ENCODE peak calls at places on chromosomes 12 and 14, in five cellular contexts. One of them, this sample, is unnamed.

GRCh38 chr12:97075583-97076268 is 168.7 kb downstream of the NEDD1 start:
- DNase-seq in CD8-positive, alpha-beta T cell: no peak
- DNase-seq in lower lobe of right lung: no peak
- DNase-seq in fibroblast of villous mesenchyme: no peak
- DNase-seq in body of pancreas: no peak
- DNase-seq in this sample: no peak

GRCh38 chr12:27277846-27278260 is 33.8 kb downstream of the STK38L start:
- DNase-seq in fibroblast of villous mesenchyme: peak; percentile 98
- DNase-seq in CD8-positive, alpha-beta T cell: no peak
- DNase-seq in body of pancreas: peak; percentile 25
- DNase-seq in lower lobe of right lung: no peak
- DNase-seq in this sample: no peak

GRCh38 chr12:62586850-62587249 is 120.2 kb downstream of the MON2 start:
- DNase-seq in lower lobe of right lung: no peak
- DNase-seq in body of pancreas: no peak
- DNase-seq in CD8-positive, alpha-beta T cell: no peak
- DNase-seq in fibroblast of villous mesenchyme: no peak
- DNase-seq in this sample: no peak

GRCh38 chr14:69318901-69319475 is 59.0 kb downstream of the GALNT16 start:
- DNase-seq in fibroblast of villous mesenchyme: no peak
- DNase-seq in lower lobe of right lung: no peak
- DNase-seq in body of pancreas: no peak
- DNase-seq in CD8-positive, alpha-beta T cell: peak; percentile 34
- DNase-seq in this sample: no peak

GRCh38 chr12:85872497-85873091 is 1.5 kb upstream of the NTS start:
- DNase-seq in lower lobe of right lung: no peak
- DNase-seq in fibroblast of villous mesenchyme: peak; percentile 65
- DNase-seq in CD8-positive, alpha-beta T cell: no peak
- DNase-seq in body of pancreas: no peak
- DNase-seq in this sample: no peak

GRCh38 chr12:26868505-26869494 is 35.8 kb upstream of the ITPR2 start:
- DNase-seq in body of pancreas: no peak
- DNase-seq in CD8-positive, alpha-beta T cell: no peak
- DNase-seq in fibroblast of villous mesenchyme: no peak
- DNase-seq in lower lobe of right lung: no peak
- DNase-seq in this sample: no peak

GRCh38 chr12:89571481-89572190 is 45.8 kb upstream of the POC1B start:
- DNase-seq in body of pancreas: no peak
- DNase-seq in fibroblast of villous mesenchyme: peak; percentile 28
- DNase-seq in lower lobe of right lung: no peak
- DNase-seq in CD8-positive, alpha-beta T cell: no peak
- DNase-seq in this sample: no peak

GRCh38 chr12:79439179-79439825 is 251.5 kb downstream of the PAWR start:
- DNase-seq in lower lobe of right lung: no peak
- DNase-seq in fibroblast of villous mesenchyme: no peak
- DNase-seq in CD8-positive, alpha-beta T cell: no peak
- DNase-seq in body of pancreas: no peak
- DNase-seq in this sample: no peak

GRCh38 chr12:123483602-123484273 is 25.8 kb downstream of the SNRNP35 start:
- DNase-seq in lower lobe of right lung: no peak
- DNase-seq in fibroblast of villous mesenchyme: no peak
- DNase-seq in body of pancreas: no peak
- DNase-seq in CD8-positive, alpha-beta T cell: peak; percentile 53
- DNase-seq in this sample: no peak

GRCh38 chr12:103529306-103529705 is 33.5 kb upstream of the C12orf42 start:
- DNase-seq in lower lobe of right lung: no peak
- DNase-seq in CD8-positive, alpha-beta T cell: no peak
- DNase-seq in fibroblast of villous mesenchyme: no peak
- DNase-seq in body of pancreas: no peak
- DNase-seq in this sample: no peak

GRCh38 chr14:68669644-68670343 is 123.1 kb downstream of the ZFP36L1 start:
- DNase-seq in body of pancreas: peak; percentile 48
- DNase-seq in fibroblast of villous mesenchyme: no peak
- DNase-seq in lower lobe of right lung: no peak
- DNase-seq in CD8-positive, alpha-beta T cell: no peak
- DNase-seq in this sample: no peak

GRCh38 chr12:52812749-52813148 is 1.2 kb downstream of the KRT4 start:
- DNase-seq in lower lobe of right lung: no peak
- DNase-seq in body of pancreas: no peak
- DNase-seq in CD8-positive, alpha-beta T cell: no peak
- DNase-seq in fibroblast of villous mesenchyme: no peak
- DNase-seq in this sample: no peak

GRCh38 chr14:31508140-31508539 is 20.3 kb upstream of the GPR33 start:
- DNase-seq in lower lobe of right lung: no peak
- DNase-seq in body of pancreas: no peak
- DNase-seq in CD8-positive, alpha-beta T cell: no peak
- DNase-seq in fibroblast of villous mesenchyme: no peak
- DNase-seq in this sample: no peak
- TF ChIP-seq CTCF in lower lobe of right lung: no peak
- TF ChIP-seq CTCF in body of pancreas: no peak
- TF ChIP-seq CTCF in CD8-positive, alpha-beta T cell: no peak
- TF ChIP-seq CTCF in fibroblast of villous mesenchyme: no peak
- TF ChIP-seq CTCF in this sample: no peak

DNA sequence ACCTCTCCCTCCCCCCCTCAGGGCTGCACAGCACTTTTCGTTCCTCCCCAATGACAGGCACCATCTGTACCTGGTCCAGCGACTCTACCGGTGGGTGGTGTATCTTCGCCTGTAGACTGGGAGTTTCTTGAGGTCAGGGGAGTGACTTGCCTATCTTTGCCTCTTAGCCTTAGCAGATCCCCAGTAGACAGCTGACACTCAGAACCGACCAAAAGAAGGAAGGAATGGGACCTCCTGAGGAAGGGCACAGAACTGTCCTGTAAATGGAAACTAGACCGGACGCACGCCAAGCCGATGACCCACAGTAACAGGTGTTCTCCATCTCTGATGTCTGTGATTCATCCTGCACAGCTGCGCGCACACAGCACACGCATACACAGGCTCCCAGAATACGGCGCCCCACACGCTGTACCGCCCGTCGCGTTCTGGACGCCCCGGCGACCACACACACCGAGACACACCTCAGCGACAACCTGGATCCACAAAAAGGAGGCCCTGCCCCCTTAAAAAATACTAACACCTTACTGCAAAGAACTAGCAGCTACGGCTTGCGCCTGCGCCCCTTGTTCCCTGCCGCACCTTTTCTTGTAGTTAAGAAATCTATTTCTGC is 673 bp upstream of the TTC9 start:
- DNase-seq in fibroblast of villous mesenchyme: peak; percentile 26
- DNase-seq in body of pancreas: peak; percentile 57
- DNase-seq in CD8-positive, alpha-beta T cell: peak; percentile 66
- DNase-seq in lower lobe of right lung: peak; percentile 65
- DNase-seq in this sample: peak; percentile 9
- TF ChIP-seq CTCF in fibroblast of villous mesenchyme: no peak
- TF ChIP-seq CTCF in body of pancreas: no peak
- TF ChIP-seq CTCF in CD8-positive, alpha-beta T cell: no peak
- TF ChIP-seq CTCF in lower lobe of right lung: no peak
- TF ChIP-seq CTCF in this sample: no peak

GRCh38 chr12:119020377-119021360 is 39.3 kb downstream of the SRRM4 start:
- DNase-seq in CD8-positive, alpha-beta T cell: no peak
- DNase-seq in fibroblast of villous mesenchyme: no peak
- DNase-seq in lower lobe of right lung: peak; percentile 74
- DNase-seq in body of pancreas: peak; percentile 69
- DNase-seq in this sample: peak; percentile 44
- TF ChIP-seq CTCF in CD8-positive, alpha-beta T cell: no peak
- TF ChIP-seq CTCF in fibroblast of villous mesenchyme: peak; percentile 4
- TF ChIP-seq CTCF in lower lobe of right lung: peak; percentile 48
- TF ChIP-seq CTCF in body of pancreas: peak; percentile 58
- TF ChIP-seq CTCF in this sample: peak; percentile 61

DNA sequence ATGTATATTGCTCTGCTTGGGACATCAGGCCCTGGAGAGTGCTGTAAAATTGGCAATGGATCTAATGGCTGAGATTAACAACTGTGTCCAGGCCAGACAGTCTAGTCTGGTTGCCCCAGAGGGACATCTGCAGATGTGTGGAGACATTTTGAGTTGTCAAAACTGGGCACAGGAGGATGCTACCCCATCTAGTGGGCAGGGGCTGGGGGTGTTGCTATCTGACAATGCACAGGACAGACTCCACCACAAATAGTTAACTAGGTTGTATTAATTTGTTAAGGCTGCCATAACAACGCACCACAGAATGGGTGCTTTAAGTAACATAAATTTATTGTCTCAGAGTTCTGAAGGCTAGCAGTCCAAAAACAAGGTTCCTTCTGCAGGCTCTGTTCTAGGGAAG is 302.5 kb upstream of the AMIGO2 start:
- DNase-seq in body of pancreas: no peak
- DNase-seq in CD8-positive, alpha-beta T cell: no peak
- DNase-seq in lower lobe of right lung: no peak
- DNase-seq in fibroblast of villous mesenchyme: no peak
- DNase-seq in this sample: no peak
- TF ChIP-seq CTCF in body of pancreas: no peak
- TF ChIP-seq CTCF in CD8-positive, alpha-beta T cell: no peak
- TF ChIP-seq CTCF in lower lobe of right lung: no peak
- TF ChIP-seq CTCF in fibroblast of villous mesenchyme: no peak
- TF ChIP-seq CTCF in this sample: no peak

DNA sequence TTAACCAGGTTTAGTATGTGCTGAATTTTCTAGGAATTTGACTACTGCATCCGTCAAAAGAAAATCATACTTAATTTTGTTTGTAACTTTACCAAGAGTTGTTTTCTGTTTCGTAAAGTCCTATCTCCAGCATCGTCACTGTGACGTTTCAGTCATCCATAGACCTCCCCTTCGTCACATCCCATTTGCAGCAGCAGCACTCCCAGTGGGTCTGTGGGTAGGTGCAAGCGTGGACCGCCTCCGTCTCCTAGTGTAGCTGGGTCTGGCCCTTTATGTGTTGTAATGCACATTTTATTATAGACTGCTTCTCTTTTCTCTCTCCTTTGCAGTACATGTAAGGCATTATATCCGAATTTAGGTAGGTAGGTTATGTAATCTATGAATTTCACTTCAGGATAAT is 41.0 kb downstream of the EVL start:
- DNase-seq in lower lobe of right lung: peak; percentile 82
- DNase-seq in fibroblast of villous mesenchyme: no peak
- DNase-seq in CD8-positive, alpha-beta T cell: no peak
- DNase-seq in body of pancreas: no peak
- DNase-seq in this sample: no peak
- TF ChIP-seq CTCF in lower lobe of right lung: no peak
- TF ChIP-seq CTCF in fibroblast of villous mesenchyme: no peak
- TF ChIP-seq CTCF in CD8-positive, alpha-beta T cell: peak; percentile 36
- TF ChIP-seq CTCF in body of pancreas: no peak
- TF ChIP-seq CTCF in this sample: no peak

GRCh38 chr14:90446405-90446804 is 49.6 kb downstream of the CALM1 start:
- DNase-seq in lower lobe of right lung: no peak
- DNase-seq in fibroblast of villous mesenchyme: no peak
- DNase-seq in CD8-positive, alpha-beta T cell: no peak
- DNase-seq in body of pancreas: no peak
- DNase-seq in this sample: no peak

GRCh38 chr14:90450151-90450550 is 53.3 kb downstream of the CALM1 start:
- DNase-seq in CD8-positive, alpha-beta T cell: no peak
- DNase-seq in fibroblast of villous mesenchyme: no peak
- DNase-seq in body of pancreas: no peak
- DNase-seq in lower lobe of right lung: no peak
- DNase-seq in this sample: no peak

GRCh38 chr14:90450667-90451066 is 53.8 kb downstream of the CALM1 start:
- DNase-seq in lower lobe of right lung: no peak
- DNase-seq in CD8-positive, alpha-beta T cell: no peak
- DNase-seq in fibroblast of villous mesenchyme: no peak
- DNase-seq in body of pancreas: no peak
- DNase-seq in this sample: no peak

GRCh38 chr14:90445011-90445410 is 48.2 kb downstream of the CALM1 start:
- DNase-seq in CD8-positive, alpha-beta T cell: no peak
- DNase-seq in lower lobe of right lung: no peak
- DNase-seq in body of pancreas: no peak
- DNase-seq in fibroblast of villous mesenchyme: no peak
- DNase-seq in this sample: no peak

DNA sequence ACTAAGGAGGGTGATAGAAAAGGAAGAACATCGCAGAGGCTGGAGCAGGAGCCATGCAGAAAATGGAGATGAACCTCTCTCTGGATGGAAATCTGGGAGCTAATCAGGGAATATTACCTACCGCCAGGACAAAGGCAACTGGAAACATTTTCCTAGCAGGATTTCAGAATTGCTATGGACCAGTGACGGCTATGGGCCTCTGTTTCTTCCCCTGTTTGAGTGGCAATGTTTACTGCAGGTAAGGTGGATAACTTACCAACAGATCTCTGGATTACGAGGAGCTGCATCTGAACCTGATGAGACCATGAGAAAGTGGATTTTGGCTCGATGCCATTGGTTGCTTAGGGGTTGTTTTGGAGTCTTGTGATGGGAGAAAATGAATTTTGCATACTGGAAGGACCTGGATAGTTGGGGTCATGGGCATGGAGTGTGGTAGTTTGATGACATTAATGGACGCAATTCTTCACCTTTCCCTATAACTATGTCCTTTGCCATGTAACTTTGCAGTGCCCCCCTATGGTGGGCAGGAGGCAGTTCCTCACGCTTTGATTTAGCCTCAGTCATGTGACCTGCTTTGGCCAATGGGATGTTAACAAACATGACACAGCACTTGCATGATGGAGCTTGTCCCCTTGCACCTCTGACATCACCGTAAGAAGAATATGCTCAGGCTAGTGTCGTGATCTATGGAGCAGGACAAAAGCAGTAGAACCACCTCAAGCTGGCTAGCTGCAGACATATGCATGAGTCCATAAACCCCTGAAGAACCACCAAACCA is 51.1 kb downstream of the CALM1 start:
- DNase-seq in lower lobe of right lung: no peak
- DNase-seq in fibroblast of villous mesenchyme: no peak
- DNase-seq in CD8-positive, alpha-beta T cell: no peak
- DNase-seq in body of pancreas: no peak
- DNase-seq in this sample: no peak
- TF ChIP-seq CTCF in lower lobe of right lung: no peak
- TF ChIP-seq CTCF in fibroblast of villous mesenchyme: no peak
- TF ChIP-seq CTCF in CD8-positive, alpha-beta T cell: no peak
- TF ChIP-seq CTCF in body of pancreas: no peak
- TF ChIP-seq CTCF in this sample: peak; percentile 14